ENCODE peak calls at places on chromosomes 7 and 10, in six cellular contexts. M is central memory CD4-positive, alpha-beta T cell; Z is cardiac fibroblast; P is stimulated activated CD8-positive, alpha-beta memory T cell treated with anti-CD3 and anti-CD28 coated beads, Interleukin-4, amount 100 ng/mL, for 24 hours; L is NCI-H187; S is SK-N-SH. A is an unnamed sample.

GRCh38 chr7:37193775-37194135 is 254.9 kb downstream of the ELMO1 start:
- DNase-seq in S (no peak), M (no peak), Z (no peak), P (no peak), L (no peak), A (no peak)

GRCh38 chr7:40799-41750 is 151.3 kb upstream of the FAM20C start:
- DNase-seq in L (no peak), Z (no peak), P (no peak), M (no peak), S (no peak), A (no peak)

GRCh38 chr10:132036153-132036886 is 29.4 kb upstream of the JAKMIP3 start:
- DNase-seq in S (peak), P (no peak), Z (peak), M (no peak), L (no peak), A (no peak)

GRCh38 chr10:123611876-123612275 is 54.3 kb upstream of the GPR26 start:
- DNase-seq in M (no peak), L (no peak), Z (no peak), P (no peak), S (no peak), A (no peak)

GRCh38 chr10:17801507-17801906 is 7.6 kb upstream of the MRC1 start:
- DNase-seq in P (no peak), S (no peak), Z (no peak), M (no peak), L (no peak), A (no peak)

GRCh38 chr7:22586806-22587180 is 86.8 kb upstream of the STEAP1B start:
- DNase-seq in Z (peak), L (no peak), S (no peak), M (no peak), P (no peak), A (no peak)

GRCh38 chr7:38796636-38797501 is 112.1 kb downstream of the VPS41 start:
- DNase-seq in S (peak), Z (peak), L (peak), M (peak), P (peak), A (peak)

GRCh38 chr10:4947039-4947634 is 16.1 kb upstream of the AKR1C1 start:
- DNase-seq in Z (peak), M (no peak), S (no peak), P (no peak), L (no peak), A (no peak)

GRCh38 chr7:97064972-97065587 is 40.4 kb upstream of the DLX5 start:
- DNase-seq in S (peak), L (peak), M (peak), Z (peak), P (no peak), A (peak)

GRCh38 chr7:116218051-116218645 is 7.8 kb downstream of the TES start:
- DNase-seq in L (no peak), P (no peak), S (peak), Z (peak), M (no peak), A (peak)

GRCh38 chr7:143120696-143121405 is 11.0 kb upstream of the PIP start:
- DNase-seq in Z (peak), S (no peak), L (no peak), P (no peak), M (no peak), A (no peak)

GRCh38 chr7:92242972-92243371 is 2.7 kb downstream of the KRIT1 start:
- DNase-seq in P (no peak), S (no peak), Z (no peak), L (no peak), M (no peak), A (no peak)

GRCh38 chr7:143042159-143042820 is 9.9 kb upstream of the OR6V1 start:
- DNase-seq in S (no peak), M (no peak), Z (no peak), P (no peak), L (no peak), A (no peak)

GRCh38 chr7:39592586-39592985 is 26.4 kb downstream of the YAE1 start:
- DNase-seq in M (no peak), Z (peak), P (no peak), S (no peak), L (no peak), A (no peak)

GRCh38 chr10:6586501-6586900 is 6.4 kb upstream of the PRKCQ start:
- DNase-seq in Z (no peak), M (no peak), L (no peak), P (no peak), S (no peak), A (no peak)

GRCh38 chr7:92691578-92691977 is 101.4 kb upstream of the FAM133B start:
- DNase-seq in L (no peak), P (no peak), M (peak), S (peak), Z (peak), A (no peak)

GRCh38 chr7:92412745-92413144 is 34.5 kb upstream of the GATAD1 start:
- DNase-seq in Z (no peak), P (no peak), S (no peak), M (no peak), L (no peak), A (no peak)

GRCh38 chr7:34900891-34901493 is 136.3 kb downstream of the DPY19L1 start:
- DNase-seq in Z (peak), P (no peak), M (no peak), S (peak), L (no peak), A (no peak)

GRCh38 chr7:98771519-98772241 is 98.1 kb downstream of the TMEM130 start:
- DNase-seq in Z (peak), P (no peak), L (no peak), M (no peak), S (no peak), A (peak)

GRCh38 chr7:92904292-92905131 is 68.1 kb upstream of the CDK6 start:
- DNase-seq in P (peak), M (peak), Z (peak), L (no peak), S (peak), A (peak)

GRCh38 chr7:106114735-106115383 is 2.7 kb upstream of the SYPL1 start:
- DNase-seq in L (no peak), M (no peak), Z (no peak), P (no peak), S (no peak), A (no peak)

GRCh38 chr7:108454674-108455523 is 1.3 kb downstream of the NRCAM start:
- DNase-seq in P (no peak), M (no peak), S (peak), L (peak), Z (peak), A (no peak)

A was measured in non-pigmented ciliary epithelial cell.